ENCODE peak calls at places on chromosome 11, in four cellular contexts. S, Z, F and M are unnamed samples.

GRCh38 chr11:111177037-111177988 is 68.2 kb upstream of the POU2AF2 start:
- DNase-seq in S (no peak), Z (no peak), F (no peak), M (no peak)

GRCh38 chr11:11624926-11625325 is 3.1 kb upstream of the GALNT18 start:
- DNase-seq in S (no peak), Z (no peak), F (no peak), M (no peak)

GRCh38 chr11:43393765-43394355 is 35.1 kb downstream of the TTC17 start:
- DNase-seq in S (no peak), Z (no peak), F (peak), M (no peak)

GRCh38 chr11:61686469-61686868 is 6.3 kb downstream of the DAGLA start:
- DNase-seq in S (no peak), Z (no peak), F (no peak), M (no peak)

GRCh38 chr11:94924074-94925031 is 49.0 kb downstream of the CWC15 start:
- DNase-seq in S (no peak), Z (no peak), F (no peak), M (no peak)

GRCh38 chr11:86438685-86439084 is 64.0 kb downstream of the CCDC81 start:
- DNase-seq in S (no peak), Z (no peak), F (peak), M (no peak)

GRCh38 chr11:75891947-75892739 is 77.1 kb downstream of the UVRAG start:
- DNase-seq in S (no peak), Z (no peak), F (no peak), M (no peak)

GRCh38 chr11:76379811-76380160 is 1.1 kb downstream of the THAP12 start:
- DNase-seq in S (no peak), Z (no peak), F (no peak), M (no peak)

GRCh38 chr11:12166299-12167092 is 56.1 kb downstream of the MICAL2 start:
- DNase-seq in S (no peak), Z (no peak), F (no peak), M (no peak)